ENCODE peak calls at places on chromosomes 5 and 9, in nine cellular contexts. I, Y, F, W, P, Z, X, B and A are unnamed samples.

GRCh38 chr9:117796681-117797080 is 92.5 kb downstream of the TLR4 start:
- DNase-seq in I (no peak), Y (no peak), F (no peak), W (no peak), P (no peak), Z (no peak), X (no peak), B (no peak), A (no peak)

GRCh38 chr5:108637110-108637509 is 110.6 kb upstream of the FER start:
- DNase-seq in I (no peak), Y (no peak), F (no peak), W (no peak), P (no peak), Z (no peak), X (no peak), B (no peak), A (no peak)

GRCh38 chr5:59422026-59422941 is 471.2 kb downstream of the PDE4D start:
- DNase-seq in I (no peak), Y (no peak), F (no peak), W (no peak), P (no peak), Z (no peak), X (no peak), B (no peak), A (no peak)

GRCh38 chr5:175885813-175886212 is 14.4 kb downstream of the CPLX2 start:
- DNase-seq in I (peak), Y (no peak), F (no peak), W (no peak), P (no peak), Z (no peak), X (no peak), B (no peak), A (no peak)

GRCh38 chr9:88219601-88220000 is 81.3 kb upstream of the SPATA31C2 start:
- DNase-seq in I (no peak), Y (no peak), F (no peak), W (no peak), P (no peak), Z (no peak), X (no peak), B (no peak), A (no peak)

GRCh38 chr5:177304392-177305119 is 957 bp downstream of the PRELID1 start:
- DNase-seq in I (no peak), Y (no peak), F (no peak), W (peak), P (peak), Z (no peak), X (peak), B (no peak), A (peak)

GRCh38 chr5:14213253-14213652 is 70.1 kb downstream of the TRIO start:
- DNase-seq in I (no peak), Y (no peak), F (no peak), W (no peak), P (no peak), Z (no peak), X (no peak), B (no peak), A (no peak)

GRCh38 chr9:97627624-97628023 is 5.5 kb downstream of the TSTD2 start:
- DNase-seq in I (no peak), Y (no peak), F (no peak), W (no peak), P (no peak), Z (no peak), X (no peak), B (no peak), A (no peak)

GRCh38 chr5:55544341-55544740 is 9.6 kb upstream of the PLPP1 start:
- DNase-seq in I (no peak), Y (no peak), F (no peak), W (no peak), P (no peak), Z (no peak), X (no peak), B (no peak), A (no peak)

GRCh38 chr9:10265102-10265708 is 347.6 kb downstream of the PTPRD start:
- DNase-seq in I (no peak), Y (no peak), F (no peak), W (no peak), P (no peak), Z (no peak), X (no peak), B (no peak), A (no peak)

GRCh38 chr9:75186767-75187380 is 98.6 kb downstream of the OSTF1 start:
- DNase-seq in I (no peak), Y (no peak), F (no peak), W (no peak), P (peak), Z (no peak), X (no peak), B (no peak), A (no peak)

GRCh38 chr5:178364326-178364675 is 131.7 kb upstream of the PHYKPL start:
- DNase-seq in I (no peak), Y (no peak), F (no peak), W (no peak), P (no peak), Z (no peak), X (no peak), B (no peak), A (peak)

GRCh38 chr5:116573617-116574431 is 799 bp downstream of the SEMA6A start:
- DNase-seq in I (no peak), Y (no peak), F (no peak), W (peak), P (no peak), Z (no peak), X (no peak), B (peak), A (peak)

GRCh38 chr9:745761-746414 is 95.6 kb upstream of the DMRT1 start:
- DNase-seq in I (no peak), Y (no peak), F (no peak), W (no peak), P (no peak), Z (no peak), X (peak), B (no peak), A (no peak)

GRCh38 chr5:61402244-61402823 is 70.3 kb downstream of the ZSWIM6 start:
- DNase-seq in I (no peak), Y (no peak), F (no peak), W (no peak), P (no peak), Z (no peak), X (no peak), B (no peak), A (no peak)

GRCh38 chr5:139565411-139566305 is 4.5 kb downstream of the UBE2D2 start:
- DNase-seq in I (no peak), Y (peak), F (no peak), W (peak), P (no peak), Z (no peak), X (no peak), B (no peak), A (peak)

GRCh38 chr9:99906403-99907207 is at the start of gene STX17:
- DNase-seq in I (peak), Y (peak), F (peak), W (peak), P (peak), Z (peak), X (peak), B (peak), A (peak)
- TF ChIP-seq POLR2A in I (peak), Y (peak), F (peak), W (peak), P (peak), Z (peak), X (peak), B (peak), A (peak)

DNA sequence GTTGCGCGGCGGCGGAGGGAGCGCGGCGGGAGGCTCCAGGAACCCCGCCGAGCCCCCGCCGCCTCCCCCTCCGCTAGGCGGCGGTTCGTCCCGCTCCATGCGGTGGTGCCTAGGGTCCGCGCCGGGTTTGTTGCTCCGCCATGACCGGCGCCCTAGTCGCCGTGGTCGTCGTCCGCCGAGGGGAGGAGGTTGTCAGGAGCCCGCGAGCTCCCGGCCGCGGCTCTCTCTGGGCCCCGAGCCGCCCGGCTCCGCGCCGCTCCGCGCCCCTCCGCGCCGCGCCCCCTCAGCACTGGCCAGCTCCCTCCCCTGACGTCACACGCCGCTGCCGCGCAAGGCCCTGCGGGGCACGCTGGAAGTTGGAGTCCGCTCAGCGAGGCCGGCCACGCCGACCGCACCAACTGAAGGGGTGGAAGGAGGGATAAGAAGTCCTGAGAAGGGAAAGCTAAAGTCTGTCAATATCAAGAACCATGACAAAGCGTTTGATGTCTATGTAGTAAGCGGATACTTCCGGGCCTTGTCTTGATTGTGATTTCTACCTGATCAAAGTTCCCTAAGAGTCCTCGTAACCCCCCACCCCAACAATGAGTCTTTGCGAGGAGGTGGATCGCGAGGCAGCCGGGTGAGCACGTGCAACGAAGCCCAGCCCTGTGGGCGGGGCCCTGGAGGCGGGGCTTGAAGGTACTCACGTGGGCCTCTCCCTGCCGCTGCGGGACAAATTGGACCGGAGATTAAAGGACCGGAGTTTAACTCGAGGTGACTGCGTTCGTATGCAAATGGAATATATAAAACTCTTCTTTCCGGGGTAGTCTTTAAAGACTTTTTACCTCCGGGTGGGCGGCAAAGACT is at the start of gene NR6A1:
- DNase-seq in I (peak), Y (peak), F (peak), W (peak), P (peak), Z (peak), X (peak), B (peak), A (peak)
- TF ChIP-seq POLR2AphosphoS5 in I (peak), Y (no peak), F (peak), W (peak), P (peak), Z (peak), X (peak), B (peak), A (peak)

GRCh38 chr5:121667292-121667691 is 184.4 kb upstream of the FTMT start:
- DNase-seq in I (no peak), Y (no peak), F (no peak), W (no peak), P (no peak), Z (no peak), X (no peak), B (no peak), A (no peak)

GRCh38 chr5:121671624-121672023 is 180.1 kb upstream of the FTMT start:
- DNase-seq in I (no peak), Y (no peak), F (no peak), W (no peak), P (no peak), Z (no peak), X (no peak), B (no peak), A (no peak)

DNA sequence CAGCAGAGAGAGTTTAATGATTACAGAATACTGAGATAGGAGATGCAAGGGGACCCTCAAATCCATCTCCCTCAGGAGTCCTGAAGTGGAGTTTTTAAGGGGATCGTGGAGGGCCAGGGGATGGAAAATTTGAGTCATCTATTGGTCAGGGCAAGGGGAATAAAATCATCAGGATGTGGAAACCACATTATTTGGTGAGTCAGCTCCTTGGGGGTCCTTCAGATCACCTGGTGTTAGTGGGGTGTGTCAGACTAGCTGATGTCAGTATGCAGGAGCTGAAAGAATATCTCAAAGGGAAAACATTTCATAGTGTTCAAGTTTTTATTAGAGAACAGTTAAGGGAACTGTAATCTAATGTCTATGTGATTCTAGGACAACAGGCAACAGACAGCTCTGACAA is 183.0 kb upstream of the FTMT start:
- DNase-seq in I (no peak), Y (no peak), F (no peak), W (no peak), P (no peak), Z (peak), X (no peak), B (no peak), A (no peak)
- H3K4me3 ChIP-seq in I (no peak), Y (no peak), F (no peak), W (no peak), P (no peak), Z (no peak), X (no peak), B (no peak), A (no peak)

GRCh38 chr5:140710899-140711552 is 10.8 kb downstream of the ZMAT2 start:
- DNase-seq in I (peak), Y (peak), F (peak), W (peak), P (peak), Z (peak), X (peak), B (peak), A (peak)
- TF ChIP-seq POLR2A in I (no peak), Y (peak), F (peak), W (peak), P (peak), Z (no peak), X (peak), B (peak), A (no peak)

GRCh38 chr5:37506241-37506640 is 127.1 kb downstream of the WDR70 start:
- DNase-seq in I (no peak), Y (no peak), F (no peak), W (no peak), P (no peak), Z (peak), X (no peak), B (no peak), A (no peak)

GRCh38 chr5:37501152-37501551 is 122.0 kb downstream of the WDR70 start:
- DNase-seq in I (no peak), Y (no peak), F (no peak), W (no peak), P (no peak), Z (no peak), X (peak), B (no peak), A (no peak)

GRCh38 chr5:37506722-37507121 is 127.6 kb downstream of the WDR70 start:
- DNase-seq in I (no peak), Y (no peak), F (no peak), W (no peak), P (no peak), Z (no peak), X (no peak), B (no peak), A (no peak)
- TF ChIP-seq POLR2AphosphoS5 in I (no peak), Y (no peak), F (no peak), W (no peak), P (no peak), Z (no peak), X (no peak), B (no peak), A (no peak)

GRCh38 chr5:80187274-80187673 is 68.6 kb downstream of the SERINC5 start:
- DNase-seq in I (no peak), Y (no peak), F (no peak), W (no peak), P (no peak), Z (no peak), X (no peak), B (no peak), A (no peak)
- H3K4me3 ChIP-seq in I (no peak), Y (no peak), F (no peak), W (no peak), P (no peak), Z (no peak), X (no peak), B (no peak), A (no peak)

GRCh38 chr5:77871016-77871415 is 94.9 kb upstream of the TBCA start:
- DNase-seq in I (no peak), Y (no peak), F (no peak), W (no peak), P (no peak), Z (no peak), X (no peak), B (no peak), A (no peak)
- TF ChIP-seq POLR2A in I (no peak), Y (no peak), F (no peak), W (no peak), P (no peak), Z (no peak), X (no peak), B (no peak), A (no peak)

GRCh38 chr9:18362901-18363685 is 110.9 kb upstream of the ADAMTSL1 start:
- DNase-seq in I (no peak), Y (no peak), F (no peak), W (peak), P (no peak), Z (no peak), X (no peak), B (no peak), A (no peak)

GRCh38 chr9:18359335-18359734 is 114.6 kb upstream of the ADAMTSL1 start:
- DNase-seq in I (no peak), Y (no peak), F (no peak), W (no peak), P (no peak), Z (no peak), X (no peak), B (no peak), A (no peak)

GRCh38 chr9:18360005-18360404 is 113.9 kb upstream of the ADAMTSL1 start:
- DNase-seq in I (no peak), Y (no peak), F (no peak), W (no peak), P (no peak), Z (no peak), X (no peak), B (no peak), A (no peak)

GRCh38 chr9:18358325-18358724 is 115.6 kb upstream of the ADAMTSL1 start:
- DNase-seq in I (no peak), Y (no peak), F (no peak), W (no peak), P (no peak), Z (no peak), X (no peak), B (no peak), A (no peak)

GRCh38 chr9:18361621-18362020 is 112.3 kb upstream of the ADAMTSL1 start:
- DNase-seq in I (no peak), Y (no peak), F (no peak), W (no peak), P (no peak), Z (no peak), X (no peak), B (no peak), A (no peak)
- TF ChIP-seq POLR2AphosphoS5 in I (no peak), Y (no peak), F (no peak), W (no peak), P (no peak), Z (no peak), X (no peak), B (no peak), A (no peak)

GRCh38 chr9:22739712-22740111 is 293.1 kb downstream of the DMRTA1 start:
- DNase-seq in I (no peak), Y (no peak), F (no peak), W (no peak), P (no peak), Z (no peak), X (no peak), B (no peak), A (no peak)
- H3K4me3 ChIP-seq in I (no peak), Y (no peak), F (no peak), W (no peak), P (no peak), Z (no peak), X (no peak), B (no peak), A (no peak)